ENCODE peak calls at places on chromosome 15, in eight cellular contexts. One of them, this sample, is unnamed.

GRCh38 chr15:31397851-31398661 is 71.4 kb downstream of the KLF13 start:
- DNase-seq in mesothelial cell of epicardium: no peak
- DNase-seq in Caco-2: peak
- DNase-seq in brain microvascular endothelial cell: no peak
- DNase-seq in HL-60: no peak
- DNase-seq in nephron progenitor cell: no peak
- DNase-seq in HFF-Myc: no peak
- DNase-seq in breast epithelium: peak
- DNase-seq in this sample: no peak

GRCh38 chr15:77611767-77612166 is 20.9 kb downstream of the LINGO1 start:
- DNase-seq in nephron progenitor cell: no peak
- DNase-seq in breast epithelium: no peak
- DNase-seq in Caco-2: no peak
- DNase-seq in HL-60: peak
- DNase-seq in brain microvascular endothelial cell: no peak
- DNase-seq in HFF-Myc: no peak
- DNase-seq in mesothelial cell of epicardium: no peak
- DNase-seq in this sample: no peak

GRCh38 chr15:36156855-36157521 is 422.4 kb upstream of the CDIN1 start:
- DNase-seq in brain microvascular endothelial cell: no peak
- DNase-seq in breast epithelium: peak
- DNase-seq in HL-60: no peak
- DNase-seq in HFF-Myc: no peak
- DNase-seq in mesothelial cell of epicardium: no peak
- DNase-seq in Caco-2: no peak
- DNase-seq in nephron progenitor cell: no peak
- DNase-seq in this sample: no peak

GRCh38 chr15:31473384-31474058 is 146.9 kb downstream of the KLF13 start:
- DNase-seq in HFF-Myc: no peak
- DNase-seq in breast epithelium: no peak
- DNase-seq in brain microvascular endothelial cell: no peak
- DNase-seq in HL-60: no peak
- DNase-seq in Caco-2: no peak
- DNase-seq in mesothelial cell of epicardium: peak
- DNase-seq in nephron progenitor cell: no peak
- DNase-seq in this sample: no peak

GRCh38 chr15:99764521-99764920 is 31.3 kb upstream of the LYSMD4 start:
- DNase-seq in brain microvascular endothelial cell: no peak
- DNase-seq in Caco-2: no peak
- DNase-seq in nephron progenitor cell: no peak
- DNase-seq in HFF-Myc: no peak
- DNase-seq in HL-60: no peak
- DNase-seq in mesothelial cell of epicardium: no peak
- DNase-seq in breast epithelium: no peak
- DNase-seq in this sample: no peak

GRCh38 chr15:48144889-48145288 is 24.1 kb downstream of the SLC24A5 start:
- DNase-seq in breast epithelium: no peak
- DNase-seq in brain microvascular endothelial cell: peak
- DNase-seq in HFF-Myc: no peak
- DNase-seq in mesothelial cell of epicardium: no peak
- DNase-seq in nephron progenitor cell: no peak
- DNase-seq in HL-60: no peak
- DNase-seq in Caco-2: no peak
- DNase-seq in this sample: no peak

GRCh38 chr15:33871911-33872760 is 96.2 kb upstream of the CHRM5 start:
- DNase-seq in mesothelial cell of epicardium: no peak
- DNase-seq in brain microvascular endothelial cell: no peak
- DNase-seq in Caco-2: no peak
- DNase-seq in nephron progenitor cell: no peak
- DNase-seq in breast epithelium: no peak
- DNase-seq in HL-60: no peak
- DNase-seq in HFF-Myc: no peak
- DNase-seq in this sample: no peak

GRCh38 chr15:39624806-39625205 is 43.9 kb downstream of the THBS1 start:
- DNase-seq in brain microvascular endothelial cell: peak
- DNase-seq in breast epithelium: peak
- DNase-seq in Caco-2: no peak
- DNase-seq in HFF-Myc: peak
- DNase-seq in nephron progenitor cell: no peak
- DNase-seq in HL-60: no peak
- DNase-seq in mesothelial cell of epicardium: no peak
- DNase-seq in this sample: peak

GRCh38 chr15:45144775-45145174 is 15.0 kb downstream of the DUOX1 start:
- DNase-seq in HL-60: no peak
- DNase-seq in Caco-2: no peak
- DNase-seq in breast epithelium: no peak
- DNase-seq in HFF-Myc: no peak
- DNase-seq in mesothelial cell of epicardium: no peak
- DNase-seq in brain microvascular endothelial cell: no peak
- DNase-seq in nephron progenitor cell: no peak
- DNase-seq in this sample: no peak

GRCh38 chr15:49521802-49522201 is 98.8 kb downstream of the FGF7 start:
- DNase-seq in nephron progenitor cell: no peak
- DNase-seq in Caco-2: no peak
- DNase-seq in HFF-Myc: no peak
- DNase-seq in breast epithelium: no peak
- DNase-seq in brain microvascular endothelial cell: peak
- DNase-seq in mesothelial cell of epicardium: no peak
- DNase-seq in HL-60: no peak
- DNase-seq in this sample: no peak

GRCh38 chr15:100715571-100716455 is 113.4 kb downstream of the ASB7 start:
- DNase-seq in breast epithelium: peak
- DNase-seq in HFF-Myc: no peak
- DNase-seq in mesothelial cell of epicardium: no peak
- DNase-seq in Caco-2: no peak
- DNase-seq in brain microvascular endothelial cell: no peak
- DNase-seq in HL-60: no peak
- DNase-seq in nephron progenitor cell: peak
- DNase-seq in this sample: no peak

DNA sequence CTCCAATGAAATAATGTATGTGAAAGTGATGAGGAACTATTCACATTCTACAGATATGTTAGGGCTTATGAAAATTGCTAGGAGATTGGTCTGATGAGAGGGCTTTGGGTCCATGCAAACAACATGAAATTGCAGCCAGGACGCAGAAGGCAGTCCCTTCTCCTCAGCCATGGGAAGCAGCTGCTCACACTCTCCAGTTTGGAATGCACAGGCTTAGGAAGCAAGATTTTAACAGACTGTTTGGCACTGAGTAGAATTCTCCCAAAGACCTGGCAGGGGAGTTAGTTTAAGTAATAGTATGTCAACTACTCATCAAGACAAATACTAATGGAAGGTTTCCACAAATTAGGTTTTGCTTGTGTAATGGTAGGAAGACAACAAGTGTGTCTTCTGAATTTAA is 500.7 kb upstream of the ARRDC4 start:
- DNase-seq in mesothelial cell of epicardium: no peak
- DNase-seq in HL-60: no peak
- DNase-seq in nephron progenitor cell: no peak
- DNase-seq in Caco-2: no peak
- DNase-seq in breast epithelium: no peak
- DNase-seq in brain microvascular endothelial cell: no peak
- DNase-seq in HFF-Myc: no peak
- DNase-seq in this sample: no peak
- TF ChIP-seq CTCF in mesothelial cell of epicardium: no peak
- TF ChIP-seq CTCF in HL-60: no peak
- TF ChIP-seq CTCF in nephron progenitor cell: no peak
- TF ChIP-seq CTCF in Caco-2: no peak
- TF ChIP-seq CTCF in breast epithelium: no peak
- TF ChIP-seq CTCF in brain microvascular endothelial cell: no peak
- TF ChIP-seq CTCF in HFF-Myc: no peak
- TF ChIP-seq CTCF in this sample: no peak

GRCh38 chr15:57122080-57122845 is 203.8 kb downstream of the TCF12 start:
- DNase-seq in nephron progenitor cell: no peak
- DNase-seq in breast epithelium: no peak
- DNase-seq in brain microvascular endothelial cell: no peak
- DNase-seq in mesothelial cell of epicardium: no peak
- DNase-seq in HL-60: no peak
- DNase-seq in Caco-2: no peak
- DNase-seq in HFF-Myc: no peak
- DNase-seq in this sample: no peak
- TF ChIP-seq CTCF in nephron progenitor cell: no peak
- TF ChIP-seq CTCF in breast epithelium: no peak
- TF ChIP-seq CTCF in brain microvascular endothelial cell: no peak
- TF ChIP-seq CTCF in mesothelial cell of epicardium: no peak
- TF ChIP-seq CTCF in HL-60: no peak
- TF ChIP-seq CTCF in Caco-2: no peak
- TF ChIP-seq CTCF in HFF-Myc: no peak
- TF ChIP-seq CTCF in this sample: no peak

DNA sequence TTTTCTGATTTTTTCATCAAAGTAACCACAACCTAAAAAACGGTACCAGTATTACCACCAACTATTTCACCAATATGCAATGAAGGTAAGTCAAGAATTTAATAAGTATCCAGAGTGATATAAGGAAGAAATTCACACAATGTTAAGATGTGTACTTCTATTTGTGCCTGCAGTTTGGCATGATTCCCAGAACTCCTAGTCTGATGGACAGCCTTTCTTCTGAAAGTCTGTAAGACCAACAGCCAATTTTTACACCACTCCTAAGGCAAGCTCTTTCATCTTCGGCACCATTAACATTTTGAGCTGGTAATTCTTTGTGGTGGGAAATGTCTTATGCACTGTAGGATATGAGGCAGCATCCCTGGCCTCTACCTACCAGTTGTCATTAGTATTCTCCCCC is 108.3 kb downstream of the VPS13C start:
- DNase-seq in breast epithelium: no peak
- DNase-seq in mesothelial cell of epicardium: no peak
- DNase-seq in HL-60: no peak
- DNase-seq in Caco-2: no peak
- DNase-seq in brain microvascular endothelial cell: peak
- DNase-seq in HFF-Myc: no peak
- DNase-seq in nephron progenitor cell: no peak
- DNase-seq in this sample: no peak
- TF ChIP-seq CTCF in breast epithelium: no peak
- TF ChIP-seq CTCF in mesothelial cell of epicardium: no peak
- TF ChIP-seq CTCF in HL-60: no peak
- TF ChIP-seq CTCF in Caco-2: no peak
- TF ChIP-seq CTCF in brain microvascular endothelial cell: no peak
- TF ChIP-seq CTCF in HFF-Myc: no peak
- TF ChIP-seq CTCF in nephron progenitor cell: no peak
- TF ChIP-seq CTCF in this sample: no peak

GRCh38 chr15:41660235-41661077 is at the start of gene MGA:
- DNase-seq in HL-60: peak
- DNase-seq in breast epithelium: peak
- DNase-seq in mesothelial cell of epicardium: peak
- DNase-seq in brain microvascular endothelial cell: peak
- DNase-seq in nephron progenitor cell: peak
- DNase-seq in Caco-2: peak
- DNase-seq in HFF-Myc: peak
- DNase-seq in this sample: peak
- TF ChIP-seq CTCF in HL-60: no peak
- TF ChIP-seq CTCF in breast epithelium: no peak
- TF ChIP-seq CTCF in mesothelial cell of epicardium: no peak
- TF ChIP-seq CTCF in brain microvascular endothelial cell: peak
- TF ChIP-seq CTCF in nephron progenitor cell: no peak
- TF ChIP-seq CTCF in Caco-2: no peak
- TF ChIP-seq CTCF in HFF-Myc: no peak
- TF ChIP-seq CTCF in this sample: no peak

GRCh38 chr15:75721462-75721922 is 8.8 kb upstream of the CSPG4 start:
- DNase-seq in brain microvascular endothelial cell: no peak
- DNase-seq in Caco-2: no peak
- DNase-seq in nephron progenitor cell: no peak
- DNase-seq in HL-60: no peak
- DNase-seq in mesothelial cell of epicardium: no peak
- DNase-seq in HFF-Myc: no peak
- DNase-seq in breast epithelium: no peak
- DNase-seq in this sample: no peak

GRCh38 chr15:75723171-75723846 is 10.7 kb upstream of the CSPG4 start:
- DNase-seq in Caco-2: no peak
- DNase-seq in HL-60: no peak
- DNase-seq in HFF-Myc: no peak
- DNase-seq in breast epithelium: no peak
- DNase-seq in mesothelial cell of epicardium: no peak
- DNase-seq in brain microvascular endothelial cell: no peak
- DNase-seq in nephron progenitor cell: no peak
- DNase-seq in this sample: no peak

GRCh38 chr15:75721923-75722870 is 9.5 kb upstream of the CSPG4 start:
- DNase-seq in HL-60: no peak
- DNase-seq in brain microvascular endothelial cell: no peak
- DNase-seq in breast epithelium: no peak
- DNase-seq in nephron progenitor cell: no peak
- DNase-seq in HFF-Myc: no peak
- DNase-seq in Caco-2: no peak
- DNase-seq in mesothelial cell of epicardium: no peak
- DNase-seq in this sample: no peak

GRCh38 chr15:75720297-75720696 is 7.6 kb upstream of the CSPG4 start:
- DNase-seq in Caco-2: no peak
- DNase-seq in HL-60: no peak
- DNase-seq in nephron progenitor cell: no peak
- DNase-seq in brain microvascular endothelial cell: no peak
- DNase-seq in HFF-Myc: no peak
- DNase-seq in breast epithelium: no peak
- DNase-seq in mesothelial cell of epicardium: no peak
- DNase-seq in this sample: no peak

GRCh38 chr15:75720787-75721461 is 8.3 kb upstream of the CSPG4 start:
- DNase-seq in mesothelial cell of epicardium: no peak
- DNase-seq in Caco-2: no peak
- DNase-seq in nephron progenitor cell: no peak
- DNase-seq in brain microvascular endothelial cell: no peak
- DNase-seq in HL-60: no peak
- DNase-seq in HFF-Myc: no peak
- DNase-seq in breast epithelium: peak
- DNase-seq in this sample: no peak
- TF ChIP-seq CTCF in mesothelial cell of epicardium: no peak
- TF ChIP-seq CTCF in Caco-2: no peak
- TF ChIP-seq CTCF in nephron progenitor cell: peak
- TF ChIP-seq CTCF in brain microvascular endothelial cell: peak
- TF ChIP-seq CTCF in HL-60: peak
- TF ChIP-seq CTCF in HFF-Myc: peak
- TF ChIP-seq CTCF in breast epithelium: no peak
- TF ChIP-seq CTCF in this sample: no peak

GRCh38 chr15:24917431-24917830 is 37.4 kb upstream of the SNRPN start:
- DNase-seq in brain microvascular endothelial cell: no peak
- DNase-seq in HFF-Myc: no peak
- DNase-seq in nephron progenitor cell: no peak
- DNase-seq in breast epithelium: no peak
- DNase-seq in mesothelial cell of epicardium: no peak
- DNase-seq in Caco-2: no peak
- DNase-seq in HL-60: no peak
- DNase-seq in this sample: no peak
- TF ChIP-seq CTCF in brain microvascular endothelial cell: no peak
- TF ChIP-seq CTCF in HFF-Myc: no peak
- TF ChIP-seq CTCF in nephron progenitor cell: no peak
- TF ChIP-seq CTCF in breast epithelium: no peak
- TF ChIP-seq CTCF in mesothelial cell of epicardium: no peak
- TF ChIP-seq CTCF in Caco-2: no peak
- TF ChIP-seq CTCF in HL-60: no peak
- TF ChIP-seq CTCF in this sample: no peak

GRCh38 chr15:70437882-70438331 is 325.5 kb downstream of the UACA start:
- DNase-seq in Caco-2: peak
- DNase-seq in mesothelial cell of epicardium: peak
- DNase-seq in HFF-Myc: no peak
- DNase-seq in breast epithelium: no peak
- DNase-seq in HL-60: no peak
- DNase-seq in nephron progenitor cell: no peak
- DNase-seq in brain microvascular endothelial cell: no peak
- DNase-seq in this sample: no peak
- TF ChIP-seq CTCF in Caco-2: no peak
- TF ChIP-seq CTCF in mesothelial cell of epicardium: no peak
- TF ChIP-seq CTCF in HFF-Myc: no peak
- TF ChIP-seq CTCF in breast epithelium: no peak
- TF ChIP-seq CTCF in HL-60: no peak
- TF ChIP-seq CTCF in nephron progenitor cell: no peak
- TF ChIP-seq CTCF in brain microvascular endothelial cell: no peak
- TF ChIP-seq CTCF in this sample: no peak